ENCODE peak calls at places on chromosomes 7 and 10, in six cellular contexts. C, L, N, B, Z and J are unnamed samples.

GRCh38 chr7:115338016-115338415 is 416.1 kb downstream of the MDFIC start:
- DNase-seq in C (no peak), L (no peak), N (no peak), B (no peak), Z (no peak), J (no peak)

GRCh38 chr10:124300224-124300623 is 118.5 kb downstream of the OAT start:
- DNase-seq in C (no peak), L (no peak), N (no peak), B (no peak), Z (no peak), J (no peak)

GRCh38 chr7:113367187-113367586 is 248.8 kb upstream of the SMIM30 start:
- DNase-seq in C (no peak), L (peak), N (no peak), B (no peak), Z (no peak), J (no peak)

GRCh38 chr7:15839415-15840100 is 153.1 kb upstream of the MEOX2 start:
- DNase-seq in C (peak), L (peak), N (no peak), B (no peak), Z (no peak), J (peak)

GRCh38 chr10:124537891-124538290 is 76.3 kb downstream of the LHPP start:
- DNase-seq in C (no peak), L (no peak), N (no peak), B (no peak), Z (no peak), J (no peak)

GRCh38 chr7:158050441-158051371 is 536.9 kb downstream of the PTPRN2 start:
- DNase-seq in C (no peak), L (no peak), N (peak), B (no peak), Z (no peak), J (no peak)

GRCh38 chr10:92849234-92849525 is 860 bp downstream of the EXOC6 start:
- DNase-seq in C (no peak), L (peak), N (no peak), B (no peak), Z (peak), J (no peak)

GRCh38 chr7:41045556-41046123 is 657.2 kb downstream of the INHBA start:
- DNase-seq in C (no peak), L (no peak), N (no peak), B (no peak), Z (no peak), J (no peak)

GRCh38 chr7:21944616-21945373 is 904 bp downstream of the CDCA7L start:
- DNase-seq in C (no peak), L (peak), N (peak), B (peak), Z (peak), J (no peak)

GRCh38 chr7:30115709-30116297 is 19.0 kb upstream of the MTURN start:
- DNase-seq in C (no peak), L (no peak), N (no peak), B (no peak), Z (no peak), J (no peak)

GRCh38 chr10:4249841-4250496 is 465.0 kb upstream of the KLF6 start:
- DNase-seq in C (no peak), L (peak), N (no peak), B (no peak), Z (no peak), J (no peak)

GRCh38 chr10:4331150-4331549 is 494.9 kb upstream of the AKR1E2 start:
- DNase-seq in C (no peak), L (no peak), N (no peak), B (no peak), Z (no peak), J (no peak)

GRCh38 chr10:29157321-29157720 is 131.5 kb upstream of the LYZL1 start:
- DNase-seq in C (no peak), L (no peak), N (no peak), B (no peak), Z (no peak), J (no peak)

GRCh38 chr7:7720193-7720592 is 1.8 kb upstream of the RPA3 start:
- DNase-seq in C (no peak), L (no peak), N (no peak), B (no peak), Z (no peak), J (no peak)

GRCh38 chr7:41459623-41460256 is 243.2 kb downstream of the INHBA start:
- DNase-seq in C (no peak), L (no peak), N (no peak), B (no peak), Z (no peak), J (no peak)

GRCh38 chr7:117169907-117170306 is 153.0 kb downstream of the WNT2 start:
- DNase-seq in C (no peak), L (no peak), N (no peak), B (no peak), Z (no peak), J (no peak)

GRCh38 chr10:127976701-127977367 is 69.9 kb downstream of the PTPRE start:
- DNase-seq in C (no peak), L (no peak), N (no peak), B (no peak), Z (no peak), J (no peak)

GRCh38 chr7:39085189-39085588 is 107.5 kb downstream of the POU6F2 start:
- DNase-seq in C (no peak), L (no peak), N (no peak), B (no peak), Z (no peak), J (no peak)

GRCh38 chr10:119896937-119897336 is 4.4 kb downstream of the SEC23IP start:
- DNase-seq in C (peak), L (peak), N (no peak), B (no peak), Z (no peak), J (peak)

GRCh38 chr7:47336178-47337020 is 245.5 kb downstream of the TNS3 start:
- DNase-seq in C (no peak), L (peak), N (peak), B (no peak), Z (no peak), J (no peak)

GRCh38 chr7:10473569-10473968 is 500.1 kb upstream of the PHF14 start:
- DNase-seq in C (no peak), L (no peak), N (no peak), B (no peak), Z (no peak), J (no peak)

GRCh38 chr7:29146888-29147609 is 712 bp upstream of the CPVL start:
- DNase-seq in C (no peak), L (peak), N (no peak), B (no peak), Z (peak), J (no peak)

GRCh38 chr7:91151916-91152315 is 112.3 kb upstream of the FZD1 start:
- DNase-seq in C (no peak), L (peak), N (no peak), B (no peak), Z (no peak), J (no peak)

GRCh38 chr7:39271386-39271785 is 293.7 kb downstream of the POU6F2 start:
- DNase-seq in C (peak), L (peak), N (peak), B (no peak), Z (no peak), J (peak)

GRCh38 chr10:112526130-112526529 is 79.1 kb downstream of the VTI1A start:
- DNase-seq in C (no peak), L (peak), N (no peak), B (no peak), Z (no peak), J (no peak)

GRCh38 chr7:156145184-156145583 is 332.9 kb upstream of the SHH start:
- DNase-seq in C (no peak), L (no peak), N (no peak), B (no peak), Z (peak), J (no peak)

GRCh38 chr10:1253476-1254353 is 197.5 kb downstream of the WDR37 start:
- DNase-seq in C (no peak), L (no peak), N (no peak), B (no peak), Z (no peak), J (no peak)

GRCh38 chr7:49287653-49288052 is 363.3 kb downstream of the CDC14C start:
- DNase-seq in C (no peak), L (no peak), N (no peak), B (no peak), Z (no peak), J (no peak)

GRCh38 chr10:117248700-117249465 is 8.0 kb downstream of the SLC18A2 start:
- DNase-seq in C (no peak), L (peak), N (no peak), B (no peak), Z (no peak), J (no peak)

GRCh38 chr10:91875779-91876178 is 33.5 kb downstream of the FGFBP3 start:
- DNase-seq in C (no peak), L (no peak), N (no peak), B (no peak), Z (no peak), J (no peak)

GRCh38 chr10:114239117-114239993 is at the start of gene VWA2:
- DNase-seq in C (peak), L (no peak), N (no peak), B (no peak), Z (peak), J (no peak)

GRCh38 chr10:103929396-103929921 is 11.5 kb upstream of the STN1 start:
- DNase-seq in C (no peak), L (no peak), N (no peak), B (no peak), Z (no peak), J (no peak)

GRCh38 chr10:131898713-131899112 is 2.1 kb upstream of the PPP2R2D start:
- DNase-seq in C (no peak), L (no peak), N (peak), B (no peak), Z (no peak), J (no peak)

GRCh38 chr10:118674226-118674919 is 78.9 kb upstream of the PRLHR start:
- DNase-seq in C (no peak), L (no peak), N (no peak), B (no peak), Z (no peak), J (no peak)

GRCh38 chr10:47154762-47155161 is 145.2 kb upstream of the GDF10 start:
- DNase-seq in C (no peak), L (no peak), N (no peak), B (no peak), Z (no peak), J (no peak)